ENCODE peak calls at places on chromosomes 13 and 19, in nine cellular contexts. F, G, P, H, X, I, L, O and D are unnamed samples.

GRCh38 chr19:2578391-2578826 is 102.5 kb downstream of the GADD45B start:
- DNase-seq in F (peak; percentile 52), G (peak; percentile 40), P (peak; percentile 71), H (peak; percentile 10), X (no peak), I (no peak), L (no peak), O (no peak), D (peak; percentile 66)

GRCh38 chr19:54430306-54431254 is 15.3 kb downstream of the TTYH1 start:
- DNase-seq in F (peak; percentile 74), G (peak; percentile 25), P (no peak), H (no peak), X (peak; percentile 73), I (no peak), L (peak; percentile 89), O (peak; percentile 51), D (peak; percentile 86)

GRCh38 chr13:50845211-50845610 is 1.7 kb upstream of the DLEU7 start:
- DNase-seq in F (no peak), G (no peak), P (no peak), H (no peak), X (no peak), I (no peak), L (no peak), O (no peak), D (no peak)

GRCh38 chr19:8680676-8681344 is 17.8 kb downstream of the ACTL9 start:
- DNase-seq in F (no peak), G (no peak), P (no peak), H (no peak), X (peak; percentile 17), I (no peak), L (no peak), O (no peak), D (no peak)

GRCh38 chr19:48632692-48633147 is 4.5 kb downstream of the DBP start:
- DNase-seq in F (no peak), G (no peak), P (no peak), H (no peak), X (no peak), I (no peak), L (no peak), O (no peak), D (no peak)

GRCh38 chr19:14164724-14165493 is 28.5 kb upstream of the ASF1B start:
- DNase-seq in F (no peak), G (no peak), P (no peak), H (no peak), X (no peak), I (no peak), L (no peak), O (no peak), D (no peak)

GRCh38 chr19:33811246-33811645 is 14.6 kb downstream of the KCTD15 start:
- DNase-seq in F (no peak), G (no peak), P (peak; percentile 55), H (no peak), X (peak; percentile 53), I (no peak), L (no peak), O (no peak), D (peak; percentile 69)

GRCh38 chr19:49638360-49638759 is 1.6 kb downstream of the RRAS start:
- DNase-seq in F (no peak), G (no peak), P (no peak), H (no peak), X (no peak), I (no peak), L (no peak), O (peak; percentile 32), D (no peak)

GRCh38 chr19:2374808-2375207 is 14.7 kb downstream of the TMPRSS9 start:
- DNase-seq in F (no peak), G (no peak), P (no peak), H (no peak), X (no peak), I (no peak), L (no peak), O (no peak), D (no peak)

GRCh38 chr13:45705936-45706335 is 3.8 kb downstream of the CBY2 start:
- DNase-seq in F (no peak), G (no peak), P (no peak), H (no peak), X (no peak), I (no peak), L (no peak), O (no peak), D (no peak)

GRCh38 chr13:82654851-82655517 is 1227.3 kb downstream of the SLITRK1 start:
- DNase-seq in F (no peak), G (peak; percentile 81), P (peak; percentile 68), H (peak; percentile 43), X (peak; percentile 82), I (peak; percentile 57), L (no peak), O (peak; percentile 63), D (no peak)

GRCh38 chr13:111904701-111905608 is 162.0 kb upstream of the SOX1 start:
- DNase-seq in F (no peak), G (no peak), P (peak; percentile 44), H (no peak), X (peak; percentile 33), I (no peak), L (no peak), O (no peak), D (peak; percentile 47)

GRCh38 chr13:40371531-40372125 is 294.8 kb downstream of the FOXO1 start:
- DNase-seq in F (no peak), G (no peak), P (no peak), H (no peak), X (no peak), I (no peak), L (no peak), O (no peak), D (no peak)

GRCh38 chr19:30622276-30622675 is 250.1 kb downstream of the ZNF536 start:
- DNase-seq in F (no peak), G (no peak), P (no peak), H (no peak), X (no peak), I (no peak), L (no peak), O (no peak), D (no peak)

GRCh38 chr13:110869231-110869804 is 45.6 kb downstream of the ANKRD10 start:
- DNase-seq in F (no peak), G (no peak), P (no peak), H (no peak), X (no peak), I (no peak), L (no peak), O (peak; percentile 61), D (no peak)

GRCh38 chr19:38369584-38369983 is 4.8 kb upstream of the PSMD8 start:
- DNase-seq in F (no peak), G (no peak), P (no peak), H (no peak), X (no peak), I (no peak), L (no peak), O (no peak), D (no peak)

GRCh38 chr19:48501446-48501960 is 10.1 kb downstream of the LMTK3 start:
- DNase-seq in F (peak; percentile 88), G (no peak), P (peak; percentile 87), H (no peak), X (no peak), I (peak; percentile 76), L (no peak), O (no peak), D (no peak)

GRCh38 chr19:41321600-41322270 is 11.8 kb downstream of the CCDC97 start:
- DNase-seq in F (peak; percentile 41), G (peak; percentile 63), P (no peak), H (no peak), X (no peak), I (no peak), L (peak; percentile 66), O (no peak), D (no peak)

GRCh38 chr13:86174632-86175031 is 375.4 kb upstream of the SLITRK6 start:
- DNase-seq in F (peak; percentile 7), G (no peak), P (no peak), H (no peak), X (no peak), I (no peak), L (no peak), O (no peak), D (no peak)
- TF ChIP-seq CTCF in F (no peak), G (no peak), P (no peak), H (no peak), X (no peak), I (no peak), L (no peak), O (no peak), D (no peak)

DNA sequence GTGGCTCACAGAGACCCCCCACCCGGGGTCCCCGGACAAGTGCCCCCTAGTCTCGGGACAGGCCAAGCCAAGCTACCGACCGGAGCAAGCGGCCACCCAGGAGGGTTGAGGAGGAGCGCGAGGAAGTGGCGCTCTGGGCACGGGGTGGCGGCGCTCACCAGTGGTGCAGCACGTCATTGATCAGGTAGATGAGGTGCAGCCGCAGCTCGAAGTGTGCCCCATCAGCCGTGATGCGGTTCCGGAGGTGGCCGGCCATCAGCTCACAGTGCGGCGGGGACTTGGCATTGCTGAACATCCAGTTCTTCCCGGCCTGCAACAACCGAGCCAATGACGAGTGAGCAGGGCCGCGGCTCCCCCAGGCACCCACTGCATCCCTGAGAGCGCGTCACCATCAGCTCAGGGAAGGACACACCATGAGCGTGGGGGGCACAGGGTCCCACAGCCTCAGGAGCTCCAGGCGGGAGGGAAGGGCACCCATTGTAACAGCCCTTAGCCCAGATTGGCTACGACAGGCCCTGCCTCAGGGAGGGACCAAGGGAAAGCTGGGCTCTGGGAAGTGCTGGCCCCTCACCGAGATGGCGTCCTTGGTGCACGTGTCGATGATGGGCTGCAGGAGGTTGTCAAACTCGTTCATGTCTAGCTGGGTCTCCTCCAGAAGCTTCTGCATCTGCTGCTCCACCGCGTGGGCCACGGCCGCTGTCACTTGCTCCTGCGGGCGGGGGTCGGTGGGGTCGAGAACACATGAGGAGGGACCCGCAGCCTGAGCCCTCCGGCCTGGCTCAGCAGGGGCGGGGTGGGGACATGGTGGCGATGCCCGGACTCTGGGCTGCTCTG is 9.6 kb downstream of the CHERP start:
- DNase-seq in F (no peak), G (no peak), P (no peak), H (no peak), X (peak; percentile 56), I (no peak), L (no peak), O (no peak), D (no peak)
- H3K36me3 ChIP-seq in F (peaks cover 70% of the 10 kb centered on the region), G (peaks cover 82% of the 10 kb centered on the region), P (peaks cover 98% of the 10 kb centered on the region), H (peaks cover 88% of the 10 kb centered on the region), X (peaks cover 96% of the 10 kb centered on the region), I (peaks cover 15% of the 10 kb centered on the region), L (peaks cover 59% of the 10 kb centered on the region), O (no peaks in the 10 kb centered on the region), D (peaks cover 100% of the 10 kb centered on the region)

DNA sequence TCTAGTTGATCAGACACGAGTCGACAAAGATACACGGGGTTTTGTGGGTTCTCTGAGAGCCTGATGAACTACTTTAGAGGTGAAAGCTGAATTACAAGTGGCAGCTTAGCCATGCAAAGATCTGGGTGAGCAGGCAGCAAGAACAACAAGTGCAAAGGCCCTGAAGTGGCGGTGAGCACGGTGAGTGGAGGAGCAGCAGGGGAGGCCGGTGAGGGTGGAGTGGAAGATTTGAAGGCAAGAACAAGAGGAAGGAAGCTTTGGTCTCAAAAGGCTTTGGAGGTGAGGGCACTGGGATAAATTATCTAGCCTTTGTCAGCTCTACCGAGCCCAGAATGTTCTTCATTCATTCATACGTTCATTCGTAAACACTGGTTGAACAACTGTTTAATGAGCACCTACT is 1.4 kb downstream of the ZNF865 start:
- DNase-seq in F (no peak), G (no peak), P (no peak), H (no peak), X (no peak), I (no peak), L (no peak), O (no peak), D (no peak)
- H3K4me3 ChIP-seq in F (peak overlapping the region; percentile 82), G (peak overlapping the region; percentile 90), P (peak overlapping the region; percentile 66), H (peak overlapping the region; percentile 93), X (no peak overlapping the region), I (no peak overlapping the region), L (peak overlapping the region; percentile 94), O (no peak overlapping the region), D (no peak overlapping the region)

GRCh38 chr19:18387395-18387794 is 1.4 kb downstream of the GDF15 start:
- DNase-seq in F (no peak), G (no peak), P (no peak), H (no peak), X (no peak), I (no peak), L (no peak), O (no peak), D (no peak)
- TF ChIP-seq CTCF in F (no peak), G (no peak), P (no peak), H (no peak), X (no peak), I (no peak), L (no peak), O (no peak), D (no peak)